ENCODE peak calls at places on chromosomes 11 and 22, in six cellular contexts. K, L, B, M, X and W are unnamed samples.

GRCh38 chr11:7759010-7759409 is 37.7 kb downstream of the OR5P2 start:
- DNase-seq in K (no peak), L (no peak), B (no peak), M (no peak), X (no peak), W (no peak)

GRCh38 chr11:36240746-36241295 is 48.4 kb downstream of the COMMD9 start:
- DNase-seq in K (no peak), L (no peak), B (no peak), M (no peak), X (no peak), W (no peak)

GRCh38 chr11:120068114-120068573 is 69.8 kb downstream of the TRIM29 start:
- DNase-seq in K (no peak), L (no peak), B (no peak), M (no peak), X (peak; percentile 33), W (no peak)

GRCh38 chr11:73854680-73855079 is 22.0 kb downstream of the COA4 start:
- DNase-seq in K (no peak), L (no peak), B (no peak), M (no peak), X (no peak), W (no peak)

GRCh38 chr11:27535103-27535502 is 28.5 kb upstream of the LIN7C start:
- DNase-seq in K (no peak), L (no peak), B (no peak), M (no peak), X (no peak), W (no peak)

GRCh38 chr11:65573391-65574146 is 1.2 kb downstream of the FAM89B start:
- DNase-seq in K (peak; percentile 46), L (no peak), B (no peak), M (no peak), X (no peak), W (no peak)

GRCh38 chr11:123509737-123510578 is 79.9 kb downstream of the GRAMD1B start:
- DNase-seq in K (peak; percentile 83), L (no peak), B (no peak), M (no peak), X (peak; percentile 90), W (no peak)

GRCh38 chr22:17773606-17774205 is 563 bp downstream of the BID start:
- DNase-seq in K (peak; percentile 29), L (peak; percentile 46), B (no peak), M (no peak), X (peak; percentile 90), W (peak; percentile 49)

GRCh38 chr11:35664977-35665441 is 2.4 kb downstream of the TRIM44 start:
- DNase-seq in K (no peak), L (no peak), B (no peak), M (no peak), X (no peak), W (no peak)

GRCh38 chr11:125064070-125064469 is 965 bp downstream of the SLC37A2 start:
- DNase-seq in K (no peak), L (no peak), B (no peak), M (no peak), X (no peak), W (no peak)

GRCh38 chr22:25508161-25508560 is 56.3 kb upstream of the GRK3 start:
- DNase-seq in K (no peak), L (no peak), B (no peak), M (no peak), X (no peak), W (no peak)

GRCh38 chr22:26170795-26171194 is 1.5 kb downstream of the SEZ6L start:
- DNase-seq in K (peak; percentile 7), L (no peak), B (no peak), M (no peak), X (peak; percentile 91), W (no peak)

GRCh38 chr11:130877532-130877931 is 38.7 kb downstream of the SNX19 start:
- DNase-seq in K (no peak), L (no peak), B (no peak), M (no peak), X (no peak), W (no peak)

GRCh38 chr11:38593649-38594048 is 1995.6 kb upstream of the RAG2 start:
- DNase-seq in K (no peak), L (no peak), B (peak; percentile 25), M (no peak), X (no peak), W (no peak)